ENCODE peak calls at places on chromosomes 12 and 14, in five cellular contexts. One of them, this sample, is unnamed.

GRCh38 chr12:77577756-77578155 is 252.9 kb upstream of the NAV3 start:
- DNase-seq in CD4-positive, alpha-beta memory T cell: no peak
- DNase-seq in effector memory CD4-positive, alpha-beta T cell: no peak
- DNase-seq in GM23248: peak; percentile 69
- DNase-seq in astrocyte: peak; percentile 63
- DNase-seq in this sample: no peak

GRCh38 chr12:89235189-89235993 is 116.9 kb downstream of the DUSP6 start:
- DNase-seq in astrocyte: no peak
- DNase-seq in CD4-positive, alpha-beta memory T cell: peak; percentile 6
- DNase-seq in GM23248: no peak
- DNase-seq in effector memory CD4-positive, alpha-beta T cell: no peak
- DNase-seq in this sample: no peak

GRCh38 chr14:92607702-92608429 is 94.3 kb downstream of the RIN3 start:
- DNase-seq in astrocyte: peak; percentile 61
- DNase-seq in GM23248: peak; percentile 82
- DNase-seq in effector memory CD4-positive, alpha-beta T cell: no peak
- DNase-seq in CD4-positive, alpha-beta memory T cell: no peak
- DNase-seq in this sample: peak; percentile 88

GRCh38 chr14:68522510-68523325 is 270.1 kb downstream of the ZFP36L1 start:
- DNase-seq in astrocyte: no peak
- DNase-seq in GM23248: peak; percentile 27
- DNase-seq in effector memory CD4-positive, alpha-beta T cell: no peak
- DNase-seq in CD4-positive, alpha-beta memory T cell: no peak
- DNase-seq in this sample: peak; percentile 44

GRCh38 chr12:106452309-106452708 is 94.8 kb downstream of the POLR3B start:
- DNase-seq in GM23248: no peak
- DNase-seq in effector memory CD4-positive, alpha-beta T cell: no peak
- DNase-seq in CD4-positive, alpha-beta memory T cell: no peak
- DNase-seq in astrocyte: no peak
- DNase-seq in this sample: no peak

GRCh38 chr12:44227601-44228000 is 391.7 kb downstream of the TMEM117 start:
- DNase-seq in astrocyte: no peak
- DNase-seq in CD4-positive, alpha-beta memory T cell: no peak
- DNase-seq in effector memory CD4-positive, alpha-beta T cell: no peak
- DNase-seq in GM23248: peak; percentile 5
- DNase-seq in this sample: no peak

GRCh38 chr12:105231396-105231795 is 4.6 kb downstream of the APPL2 start:
- DNase-seq in CD4-positive, alpha-beta memory T cell: no peak
- DNase-seq in GM23248: no peak
- DNase-seq in effector memory CD4-positive, alpha-beta T cell: no peak
- DNase-seq in astrocyte: no peak
- DNase-seq in this sample: no peak

GRCh38 chr12:6089041-6089823 is 35.2 kb downstream of the VWF start:
- DNase-seq in astrocyte: peak; percentile 62
- DNase-seq in effector memory CD4-positive, alpha-beta T cell: no peak
- DNase-seq in GM23248: peak; percentile 84
- DNase-seq in CD4-positive, alpha-beta memory T cell: no peak
- DNase-seq in this sample: no peak

GRCh38 chr14:88210426-88210825 is 112.6 kb downstream of the KCNK10 start:
- DNase-seq in astrocyte: no peak
- DNase-seq in CD4-positive, alpha-beta memory T cell: no peak
- DNase-seq in GM23248: no peak
- DNase-seq in effector memory CD4-positive, alpha-beta T cell: no peak
- DNase-seq in this sample: no peak

GRCh38 chr14:92649934-92650545 is 98.4 kb downstream of the LGMN start:
- DNase-seq in effector memory CD4-positive, alpha-beta T cell: no peak
- DNase-seq in CD4-positive, alpha-beta memory T cell: no peak
- DNase-seq in GM23248: peak; percentile 85
- DNase-seq in astrocyte: peak; percentile 75
- DNase-seq in this sample: peak; percentile 99

GRCh38 chr14:65230287-65230728 is 128.0 kb upstream of the MAX start:
- DNase-seq in CD4-positive, alpha-beta memory T cell: no peak
- DNase-seq in astrocyte: no peak
- DNase-seq in effector memory CD4-positive, alpha-beta T cell: no peak
- DNase-seq in GM23248: peak; percentile 53
- DNase-seq in this sample: peak; percentile 37

GRCh38 chr14:89139404-89140247 is 277.4 kb downstream of the FOXN3 start:
- DNase-seq in effector memory CD4-positive, alpha-beta T cell: no peak
- DNase-seq in GM23248: no peak
- DNase-seq in CD4-positive, alpha-beta memory T cell: no peak
- DNase-seq in astrocyte: no peak
- DNase-seq in this sample: no peak

GRCh38 chr12:51430196-51430895 is 5.7 kb downstream of the SLC4A8 start:
- DNase-seq in CD4-positive, alpha-beta memory T cell: no peak
- DNase-seq in GM23248: no peak
- DNase-seq in effector memory CD4-positive, alpha-beta T cell: no peak
- DNase-seq in astrocyte: no peak
- DNase-seq in this sample: no peak

GRCh38 chr12:31641509-31642090 is 17.9 kb upstream of the ETFBKMT start:
- DNase-seq in astrocyte: no peak
- DNase-seq in effector memory CD4-positive, alpha-beta T cell: no peak
- DNase-seq in GM23248: no peak
- DNase-seq in CD4-positive, alpha-beta memory T cell: no peak
- DNase-seq in this sample: no peak

GRCh38 chr14:105267820-105268548 is 19.7 kb downstream of the BTBD6 start:
- DNase-seq in GM23248: no peak
- DNase-seq in effector memory CD4-positive, alpha-beta T cell: no peak
- DNase-seq in CD4-positive, alpha-beta memory T cell: no peak
- DNase-seq in astrocyte: peak; percentile 6
- DNase-seq in this sample: no peak

GRCh38 chr12:48441122-48441521 is 31.2 kb upstream of the ANP32D start:
- DNase-seq in GM23248: no peak
- DNase-seq in CD4-positive, alpha-beta memory T cell: no peak
- DNase-seq in astrocyte: no peak
- DNase-seq in effector memory CD4-positive, alpha-beta T cell: no peak
- DNase-seq in this sample: peak; percentile 10

GRCh38 chr12:86787419-86787818 is 531.2 kb upstream of the MGAT4C start:
- DNase-seq in effector memory CD4-positive, alpha-beta T cell: no peak
- DNase-seq in astrocyte: no peak
- DNase-seq in GM23248: peak; percentile 1
- DNase-seq in CD4-positive, alpha-beta memory T cell: no peak
- DNase-seq in this sample: no peak

GRCh38 chr12:113059071-113059595 is 2.6 kb downstream of the DTX1 start:
- DNase-seq in astrocyte: no peak
- DNase-seq in effector memory CD4-positive, alpha-beta T cell: no peak
- DNase-seq in CD4-positive, alpha-beta memory T cell: no peak
- DNase-seq in GM23248: no peak
- DNase-seq in this sample: no peak
- H3K4me3 ChIP-seq in astrocyte: no peak overlapping the region
- H3K4me3 ChIP-seq in effector memory CD4-positive, alpha-beta T cell: no peak overlapping the region
- H3K4me3 ChIP-seq in CD4-positive, alpha-beta memory T cell: no peak overlapping the region
- H3K4me3 ChIP-seq in GM23248: no peak overlapping the region
- H3K4me3 ChIP-seq in this sample: no peak overlapping the region

GRCh38 chr12:82955020-82955419 is 268.3 kb downstream of the TMTC2 start:
- DNase-seq in CD4-positive, alpha-beta memory T cell: no peak
- DNase-seq in effector memory CD4-positive, alpha-beta T cell: no peak
- DNase-seq in GM23248: peak; percentile 1
- DNase-seq in astrocyte: no peak
- DNase-seq in this sample: no peak
- H3K4me3 ChIP-seq in CD4-positive, alpha-beta memory T cell: no peak overlapping the region
- H3K4me3 ChIP-seq in effector memory CD4-positive, alpha-beta T cell: no peak overlapping the region
- H3K4me3 ChIP-seq in GM23248: no peak overlapping the region
- H3K4me3 ChIP-seq in astrocyte: no peak overlapping the region
- H3K4me3 ChIP-seq in this sample: no peak overlapping the region

GRCh38 chr12:57934804-57935203 is 6.6 kb upstream of the ATP23 start:
- DNase-seq in CD4-positive, alpha-beta memory T cell: no peak
- DNase-seq in GM23248: no peak
- DNase-seq in effector memory CD4-positive, alpha-beta T cell: no peak
- DNase-seq in astrocyte: no peak
- DNase-seq in this sample: no peak

GRCh38 chr12:57940052-57940914 is 1.1 kb upstream of the ATP23 start:
- DNase-seq in effector memory CD4-positive, alpha-beta T cell: no peak
- DNase-seq in GM23248: no peak
- DNase-seq in CD4-positive, alpha-beta memory T cell: no peak
- DNase-seq in astrocyte: no peak
- DNase-seq in this sample: no peak

GRCh38 chr12:57935839-57936512 is 5.4 kb upstream of the ATP23 start:
- DNase-seq in astrocyte: peak; percentile 86
- DNase-seq in CD4-positive, alpha-beta memory T cell: peak; percentile 93
- DNase-seq in GM23248: peak; percentile 98
- DNase-seq in effector memory CD4-positive, alpha-beta T cell: peak; percentile 92
- DNase-seq in this sample: peak; percentile 90

GRCh38 chr12:57939291-57939690 is 2.1 kb upstream of the ATP23 start:
- DNase-seq in astrocyte: no peak
- DNase-seq in GM23248: no peak
- DNase-seq in CD4-positive, alpha-beta memory T cell: no peak
- DNase-seq in effector memory CD4-positive, alpha-beta T cell: no peak
- DNase-seq in this sample: peak; percentile 21

GRCh38 chr12:57936513-57936883 is 4.9 kb upstream of the ATP23 start:
- DNase-seq in CD4-positive, alpha-beta memory T cell: no peak
- DNase-seq in effector memory CD4-positive, alpha-beta T cell: no peak
- DNase-seq in astrocyte: no peak
- DNase-seq in GM23248: no peak
- DNase-seq in this sample: no peak
- H3K4me3 ChIP-seq in CD4-positive, alpha-beta memory T cell: peak overlapping the region; percentile 84
- H3K4me3 ChIP-seq in effector memory CD4-positive, alpha-beta T cell: peak overlapping the region; percentile 77
- H3K4me3 ChIP-seq in astrocyte: peak overlapping the region; percentile 78
- H3K4me3 ChIP-seq in GM23248: peak overlapping the region; percentile 82
- H3K4me3 ChIP-seq in this sample: peak overlapping the region; percentile 62

GRCh38 chr12:23596568-23596967 is 352.9 kb downstream of the SOX5 start:
- DNase-seq in astrocyte: no peak
- DNase-seq in GM23248: no peak
- DNase-seq in CD4-positive, alpha-beta memory T cell: no peak
- DNase-seq in effector memory CD4-positive, alpha-beta T cell: no peak
- DNase-seq in this sample: no peak
- H3K4me3 ChIP-seq in astrocyte: no peak overlapping the region
- H3K4me3 ChIP-seq in GM23248: no peak overlapping the region
- H3K4me3 ChIP-seq in CD4-positive, alpha-beta memory T cell: no peak overlapping the region
- H3K4me3 ChIP-seq in effector memory CD4-positive, alpha-beta T cell: no peak overlapping the region
- H3K4me3 ChIP-seq in this sample: no peak overlapping the region

GRCh38 chr14:72884386-72884785 is 9.5 kb downstream of the DPF3 start:
- DNase-seq in CD4-positive, alpha-beta memory T cell: no peak
- DNase-seq in GM23248: no peak
- DNase-seq in astrocyte: no peak
- DNase-seq in effector memory CD4-positive, alpha-beta T cell: no peak
- DNase-seq in this sample: no peak
- H3K4me3 ChIP-seq in CD4-positive, alpha-beta memory T cell: no peak overlapping the region
- H3K4me3 ChIP-seq in GM23248: no peak overlapping the region
- H3K4me3 ChIP-seq in astrocyte: no peak overlapping the region
- H3K4me3 ChIP-seq in effector memory CD4-positive, alpha-beta T cell: no peak overlapping the region
- H3K4me3 ChIP-seq in this sample: no peak overlapping the region

DNA sequence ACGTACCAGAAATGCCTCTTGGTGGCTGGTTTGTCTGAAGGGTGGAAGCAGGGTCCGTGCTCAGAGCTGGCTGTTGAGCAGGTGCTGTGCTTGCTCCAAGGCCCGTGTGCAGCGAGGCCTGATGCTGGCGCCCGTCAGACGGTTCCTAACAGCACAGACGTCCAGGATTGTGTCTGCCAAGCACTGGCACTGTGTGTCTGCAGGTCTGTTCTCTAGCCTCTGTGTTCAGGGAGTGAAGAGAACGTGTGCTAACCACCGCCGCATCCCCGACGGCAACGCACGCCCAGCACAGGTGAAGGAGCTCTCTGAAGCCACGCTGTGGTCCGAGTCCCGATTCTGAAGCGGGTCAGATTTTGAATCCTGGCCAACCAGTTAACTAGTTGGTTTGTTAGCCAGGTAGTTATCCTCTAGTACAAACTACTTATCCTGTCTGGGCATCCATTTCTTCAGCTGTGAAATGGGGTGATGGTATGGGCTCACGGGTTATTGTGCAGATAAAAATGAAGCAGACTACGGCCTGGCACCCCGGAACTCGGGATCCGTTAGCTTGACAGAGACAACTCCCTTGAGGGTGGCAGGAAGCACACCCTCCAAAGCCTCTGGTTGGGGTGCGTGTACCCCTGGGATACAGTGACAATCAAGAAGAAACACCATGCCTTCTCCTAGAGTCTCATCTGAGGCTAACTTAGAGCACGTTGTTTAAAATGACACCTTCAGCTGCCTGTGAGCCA is 18.6 kb upstream of the TDRD9 start:
- DNase-seq in GM23248: no peak
- DNase-seq in CD4-positive, alpha-beta memory T cell: no peak
- DNase-seq in astrocyte: no peak
- DNase-seq in effector memory CD4-positive, alpha-beta T cell: no peak
- DNase-seq in this sample: no peak
- H3K4me3 ChIP-seq in GM23248: no peak overlapping the region
- H3K4me3 ChIP-seq in CD4-positive, alpha-beta memory T cell: peak overlapping the region; percentile 15
- H3K4me3 ChIP-seq in astrocyte: peak overlapping the region; percentile 17
- H3K4me3 ChIP-seq in effector memory CD4-positive, alpha-beta T cell: peak overlapping the region; percentile 17
- H3K4me3 ChIP-seq in this sample: no peak overlapping the region

DNA sequence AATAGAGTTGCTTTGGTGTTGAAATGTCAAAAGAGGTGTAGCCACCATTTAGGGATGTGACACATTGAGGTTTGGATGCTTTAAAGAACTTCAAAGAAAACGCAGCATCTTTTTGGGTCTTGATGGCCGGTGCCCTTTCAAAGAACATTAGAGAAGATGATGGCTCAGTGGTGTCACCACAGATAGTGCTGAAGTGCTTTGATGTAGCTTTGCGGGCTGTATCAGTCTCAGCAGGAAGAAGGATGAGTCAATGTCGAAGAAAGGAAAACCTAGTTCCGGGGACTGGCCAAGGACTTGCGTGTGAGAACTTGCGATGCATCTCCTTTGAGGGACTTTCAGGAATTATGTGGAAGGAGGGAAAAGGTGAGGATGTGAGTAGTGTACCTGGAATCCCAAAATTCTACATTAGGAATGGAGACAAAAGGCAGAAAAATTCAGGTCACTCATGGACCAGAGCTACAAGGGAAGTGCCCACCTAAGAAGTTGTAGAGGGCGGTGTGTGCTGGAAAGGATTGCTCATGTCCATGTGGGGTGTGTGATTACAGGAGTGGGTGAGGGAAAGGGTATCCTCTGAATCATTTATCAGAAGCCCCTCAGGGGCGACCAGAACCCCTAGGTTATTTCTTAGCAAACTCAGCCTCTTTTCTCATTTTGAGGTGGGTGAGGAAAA is 39.7 kb upstream of the GZMB start:
- DNase-seq in CD4-positive, alpha-beta memory T cell: peak; percentile 74
- DNase-seq in GM23248: no peak
- DNase-seq in astrocyte: no peak
- DNase-seq in effector memory CD4-positive, alpha-beta T cell: peak; percentile 55
- DNase-seq in this sample: no peak
- H3K4me3 ChIP-seq in CD4-positive, alpha-beta memory T cell: peak overlapping the region; percentile 49
- H3K4me3 ChIP-seq in GM23248: no peak overlapping the region
- H3K4me3 ChIP-seq in astrocyte: no peak overlapping the region
- H3K4me3 ChIP-seq in effector memory CD4-positive, alpha-beta T cell: peak overlapping the region; percentile 26
- H3K4me3 ChIP-seq in this sample: no peak overlapping the region

GRCh38 chr12:124005736-124006581 is 32.9 kb downstream of the ZNF664 start:
- DNase-seq in astrocyte: no peak
- DNase-seq in GM23248: no peak
- DNase-seq in CD4-positive, alpha-beta memory T cell: no peak
- DNase-seq in effector memory CD4-positive, alpha-beta T cell: no peak
- DNase-seq in this sample: no peak
- H3K4me3 ChIP-seq in astrocyte: no peak overlapping the region
- H3K4me3 ChIP-seq in GM23248: no peak overlapping the region
- H3K4me3 ChIP-seq in CD4-positive, alpha-beta memory T cell: no peak overlapping the region
- H3K4me3 ChIP-seq in effector memory CD4-positive, alpha-beta T cell: no peak overlapping the region
- H3K4me3 ChIP-seq in this sample: no peak overlapping the region

This sample was measured in cardiac muscle cell.